ENCODE peak calls at places on chromosomes 2 and 18, in four cellular contexts. M is GM23338, D is cardiac muscle cell, K is thoracic aorta. H is an unnamed sample. For H3K4me1, the result is how much of the 10 kb centered on the place peaks cover.

GRCh38 chr2:70417011-70417410 is 115.1 kb upstream of the FAM136A start:
- DNase-seq in M (no peak), D (no peak), K (no peak), H (no peak)

GRCh38 chr2:30149976-30150375 is 3.2 kb downstream of the YPEL5 start:
- DNase-seq in M (no peak), D (no peak), K (no peak), H (no peak)

GRCh38 chr18:24731158-24731557 is 270.7 kb downstream of the HRH4 start:
- DNase-seq in M (no peak), D (no peak), K (no peak), H (no peak)

GRCh38 chr2:239066597-239066996 is 218.7 kb downstream of the TWIST2 start:
- DNase-seq in M (no peak), K (no peak), D (no peak), H (no peak)

GRCh38 chr18:8526316-8526715 is 82.9 kb upstream of the RAB12 start:
- DNase-seq in M (no peak), D (no peak), K (no peak), H (no peak)

GRCh38 chr2:233793465-233794127 is 15.5 kb downstream of the MROH2A start:
- DNase-seq in D (no peak), M (no peak), K (no peak), H (peak)

GRCh38 chr2:138115664-138116063 is 151.4 kb downstream of the HNMT start:
- DNase-seq in D (no peak), K (no peak), M (no peak), H (no peak)

GRCh38 chr18:51890762-51891161 is 449.2 kb upstream of the DCC start:
- DNase-seq in D (no peak), M (no peak), K (no peak), H (peak)

GRCh38 chr2:7118606-7119503 is 201.6 kb downstream of the RNF144A start:
- DNase-seq in K (no peak), D (peak), M (peak), H (no peak)
- TF ChIP-seq CTCF in K (peak), D (peak), M (peak), H (no peak)

GRCh38 chr2:160816916-160817315 is 323.3 kb upstream of the RBMS1 start:
- DNase-seq in K (no peak), M (no peak), D (no peak), H (no peak)
- H3K4me1 ChIP-seq in K (under half), M (under half), D (under half), H (under half)

GRCh38 chr18:50880108-50880465 is 1.2 kb downstream of the ME2 start:
- DNase-seq in K (no peak), M (peak), D (no peak), H (no peak)
- H3K27ac ChIP-seq in K (no peak), M (no peak), D (peak), H (no peak)

DNA sequence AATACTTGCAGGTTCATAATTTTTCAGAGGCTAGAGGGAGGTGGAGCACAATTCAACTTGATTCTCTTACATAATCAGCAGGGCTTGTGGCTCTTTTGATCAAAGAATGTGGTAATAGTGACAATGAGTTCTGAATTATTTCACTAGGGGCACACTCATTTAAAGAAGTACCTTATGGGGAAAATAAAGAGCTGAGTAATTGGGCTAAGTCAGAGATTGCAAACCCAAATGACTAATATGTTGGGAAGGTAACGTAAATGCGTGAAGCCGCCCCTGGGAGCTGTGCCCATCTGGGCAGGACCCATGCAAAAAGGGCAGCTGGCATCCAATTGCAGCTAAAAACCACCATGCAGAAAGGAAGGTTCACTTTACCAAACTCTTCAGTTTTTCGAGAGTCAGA is 35.3 kb downstream of the NCKAP5 start:
- DNase-seq in K (no peak), M (no peak), D (no peak), H (no peak)
- TF ChIP-seq CTCF in K (no peak), M (no peak), D (no peak), H (no peak)

GRCh38 chr18:12839057-12839525 is 44.9 kb downstream of the PTPN2 start:
- DNase-seq in M (no peak), D (no peak), K (no peak), H (no peak)
- H3K4me1 ChIP-seq in M (under half), D (under half), K (under half), H (under half)

DNA sequence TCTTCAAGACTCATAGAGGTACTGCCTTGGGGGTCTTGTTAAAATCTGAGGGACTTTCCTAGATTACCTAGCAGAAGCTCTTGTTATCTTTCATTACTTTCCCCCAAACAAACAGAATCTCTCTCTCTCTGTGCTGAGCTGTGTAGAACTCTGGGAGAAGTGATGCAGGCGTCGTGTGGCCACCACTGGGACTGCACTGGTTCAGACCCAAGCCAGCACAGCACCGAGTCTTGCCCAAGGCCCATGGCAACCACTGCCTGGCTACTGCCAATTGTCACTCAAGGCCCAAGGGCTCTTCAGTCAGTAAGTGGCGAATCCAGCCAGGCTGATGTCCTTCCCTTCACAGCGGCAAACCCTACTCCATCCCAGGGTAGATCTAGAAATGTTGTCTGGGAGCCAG is 28.6 kb downstream of the PPP1R1C start:
- DNase-seq in K (no peak), D (no peak), M (peak), H (no peak)
- H3K27ac ChIP-seq in K (no peak), D (no peak), M (no peak), H (no peak)

GRCh38 chr18:11572201-11572600 is 37.2 kb upstream of the SLC35G4 start:
- DNase-seq in D (no peak), K (no peak), M (no peak), H (no peak)

GRCh38 chr18:11574545-11574944 is 34.9 kb upstream of the SLC35G4 start:
- DNase-seq in D (no peak), K (no peak), M (no peak), H (no peak)

GRCh38 chr18:11570073-11570588 is 39.3 kb upstream of the SLC35G4 start:
- DNase-seq in D (no peak), M (peak), K (no peak), H (no peak)

GRCh38 chr18:11567391-11567790 is 42.0 kb upstream of the SLC35G4 start:
- DNase-seq in M (no peak), K (no peak), D (no peak), H (no peak)

GRCh38 chr18:11570770-11571169 is 38.6 kb upstream of the SLC35G4 start:
- DNase-seq in D (no peak), K (no peak), M (peak), H (no peak)
- TF ChIP-seq CTCF in D (peak), K (no peak), M (peak), H (no peak)

GRCh38 chr2:208183937-208184336 is 5.9 kb downstream of the C2orf80 start:
- DNase-seq in K (no peak), M (peak), D (no peak), H (no peak)

GRCh38 chr2:208186465-208186864 is 3.4 kb downstream of the C2orf80 start:
- DNase-seq in M (peak), K (no peak), D (no peak), H (no peak)

GRCh38 chr2:208179028-208179609 is 10.7 kb downstream of the C2orf80 start:
- DNase-seq in M (peak), D (peak), K (no peak), H (peak)

GRCh38 chr2:208183526-208183925 is 6.3 kb downstream of the C2orf80 start:
- DNase-seq in D (no peak), M (peak), K (no peak), H (no peak)

DNA sequence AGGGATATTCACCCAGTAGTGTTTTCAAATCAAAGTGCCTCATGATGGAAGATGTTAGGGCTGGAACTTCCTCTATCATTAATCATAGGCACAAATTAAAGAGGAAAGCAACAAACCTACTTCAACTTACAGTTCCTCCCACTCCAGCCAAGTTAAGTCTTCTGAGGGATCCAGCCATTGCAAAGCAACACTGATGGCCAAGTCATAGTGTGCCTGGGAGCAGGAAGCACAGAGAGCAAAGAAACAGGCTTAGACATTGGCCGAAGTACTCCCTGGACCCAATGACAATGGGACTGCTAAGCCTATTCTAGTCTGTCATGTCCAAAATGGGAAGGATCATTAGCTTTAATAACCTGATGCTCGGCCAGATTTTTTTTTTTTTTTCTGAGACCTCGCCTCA is 7.0 kb downstream of the C2orf80 start:
- DNase-seq in K (no peak), D (no peak), M (no peak), H (no peak)
- H3K4me1 ChIP-seq in K (under half), D (under half), M (under half), H (under half)